ENCODE peak calls at places on chromosomes 5 and 9, in six cellular contexts. X is gastrocnemius medialis, F is prostate gland, L is testis, O is GM23338, W is uterus. N is an unnamed sample.

GRCh38 chr9:113376634-113377531 is at the start of gene HDHD3:
- DNase-seq in X (peak; percentile 67), F (peak; percentile 88), L (peak; percentile 88), O (peak; percentile 92), W (peak; percentile 82), N (peak; percentile 95)

GRCh38 chr5:164708831-164709230 is 1203.4 kb downstream of the MAT2B start:
- DNase-seq in X (no peak), F (no peak), L (no peak), O (peak; percentile 40), W (no peak), N (no peak)

GRCh38 chr5:163509288-163510040 is 4.0 kb downstream of the MAT2B start:
- DNase-seq in X (no peak), F (peak; percentile 38), L (no peak), O (peak; percentile 36), W (no peak), N (no peak)

GRCh38 chr5:125181159-125181558 is 434.7 kb upstream of the ZNF608 start:
- DNase-seq in X (no peak), F (no peak), L (no peak), O (no peak), W (no peak), N (no peak)

GRCh38 chr5:69265931-69266330 is 31.2 kb downstream of the CDK7 start:
- DNase-seq in X (no peak), F (no peak), L (peak; percentile 22), O (peak; percentile 94), W (no peak), N (no peak)

GRCh38 chr9:89678394-89679005 is 73.7 kb downstream of the GADD45G start:
- DNase-seq in X (no peak), F (no peak), L (peak; percentile 43), O (peak; percentile 45), W (no peak), N (no peak)

GRCh38 chr5:129670944-129671343 is 77.0 kb upstream of the MINAR2 start:
- DNase-seq in X (no peak), F (no peak), L (no peak), O (no peak), W (no peak), N (no peak)

GRCh38 chr5:124065508-124065907 is 553.5 kb downstream of the CSNK1G3 start:
- DNase-seq in X (no peak), F (no peak), L (no peak), O (no peak), W (no peak), N (no peak)

GRCh38 chr5:59093329-59093728 is 510.5 kb downstream of the RAB3C start:
- DNase-seq in X (no peak), F (no peak), L (no peak), O (no peak), W (no peak), N (no peak)

GRCh38 chr9:74407166-74407565 is 90.0 kb upstream of the RORB start:
- DNase-seq in X (no peak), F (no peak), L (no peak), O (no peak), W (no peak), N (no peak)

GRCh38 chr9:25742241-25742640 is 64.0 kb upstream of the TUSC1 start:
- DNase-seq in X (no peak), F (no peak), L (no peak), O (no peak), W (no peak), N (no peak)

GRCh38 chr9:124036578-124036977 is 25.0 kb downstream of the LHX2 start:
- DNase-seq in X (no peak), F (no peak), L (no peak), O (no peak), W (no peak), N (no peak)

GRCh38 chr5:9545959-9546851 is at the start of gene SEMA5A:
- DNase-seq in X (peak; percentile 19), F (peak; percentile 80), L (peak; percentile 64), O (peak; percentile 73), W (peak; percentile 73), N (peak; percentile 93)

GRCh38 chr5:131272365-131273123 is 8.7 kb downstream of the CDC42SE2 start:
- DNase-seq in X (no peak), F (no peak), L (no peak), O (no peak), W (no peak), N (no peak)

GRCh38 chr5:61295365-61295764 is 36.7 kb upstream of the ZSWIM6 start:
- DNase-seq in X (no peak), F (no peak), L (no peak), O (no peak), W (no peak), N (no peak)

GRCh38 chr9:96245399-96245798 is 56.6 kb downstream of the HSD17B3 start:
- DNase-seq in X (no peak), F (no peak), L (no peak), O (peak; percentile 68), W (no peak), N (no peak)

GRCh38 chr9:72800326-72800994 is 152.4 kb downstream of the ALDH1A1 start:
- DNase-seq in X (no peak), F (no peak), L (no peak), O (no peak), W (no peak), N (no peak)

GRCh38 chr5:112289465-112289864 is 129.6 kb downstream of the EPB41L4A start:
- DNase-seq in X (no peak), F (no peak), L (no peak), O (peak; percentile 33), W (no peak), N (no peak)

GRCh38 chr9:23850242-23851023 is 24.4 kb upstream of the ELAVL2 start:
- DNase-seq in X (no peak), F (no peak), L (no peak), O (peak; percentile 79), W (no peak), N (no peak)

GRCh38 chr5:33832904-33833575 is 58.8 kb downstream of the ADAMTS12 start:
- DNase-seq in X (no peak), F (no peak), L (no peak), O (peak; percentile 59), W (no peak), N (no peak)

GRCh38 chr5:2594701-2595100 is 156.8 kb downstream of the IRX2 start:
- DNase-seq in X (no peak), F (no peak), L (no peak), O (no peak), W (no peak), N (no peak)

GRCh38 chr5:87127956-87128687 is 139.6 kb upstream of the RASA1 start:
- DNase-seq in X (no peak), F (no peak), L (no peak), O (no peak), W (no peak), N (no peak)

GRCh38 chr5:32311404-32312193 is 1.1 kb downstream of the MTMR12 start:
- DNase-seq in X (no peak), F (no peak), L (peak; percentile 51), O (peak; percentile 69), W (no peak), N (no peak)

GRCh38 chr9:72132052-72132451 is 17.2 kb upstream of the GDA start:
- DNase-seq in X (no peak), F (no peak), L (no peak), O (no peak), W (no peak), N (no peak)

GRCh38 chr9:117153021-117153420 is 261.8 kb downstream of the ASTN2 start:
- DNase-seq in X (no peak), F (no peak), L (no peak), O (no peak), W (no peak), N (no peak)

GRCh38 chr9:122821278-122821952 is 7.0 kb downstream of the PDCL start:
- DNase-seq in X (peak; percentile 32), F (no peak), L (peak; percentile 64), O (no peak), W (peak; percentile 79), N (peak; percentile 80)

GRCh38 chr5:178114325-178115135 is 1.2 kb downstream of the N4BP3 start:
- DNase-seq in X (no peak), F (no peak), L (peak; percentile 47), O (peak; percentile 48), W (no peak), N (peak; percentile 82)
- H3K4me1 ChIP-seq in X (no peaks in the 10 kb centered on the region), F (no peaks in the 10 kb centered on the region), L (peaks cover 9% of the 10 kb centered on the region), O (peaks cover 34% of the 10 kb centered on the region), W (no peaks in the 10 kb centered on the region), N (no peaks in the 10 kb centered on the region)

GRCh38 chr5:176577312-176578176 is 28.4 kb downstream of the CDHR2 start:
- DNase-seq in X (no peak), F (no peak), L (no peak), O (peak; percentile 39), W (no peak), N (no peak)

GRCh38 chr5:176573564-176574296 is 24.6 kb downstream of the CDHR2 start:
- DNase-seq in X (peak; percentile 36), F (peak; percentile 29), L (peak; percentile 74), O (peak; percentile 84), W (peak; percentile 40), N (peak; percentile 86)

GRCh38 chr5:176575488-176576422 is 26.6 kb downstream of the CDHR2 start:
- DNase-seq in X (no peak), F (no peak), L (no peak), O (no peak), W (no peak), N (no peak)

GRCh38 chr5:176575066-176575465 is 25.9 kb downstream of the CDHR2 start:
- DNase-seq in X (no peak), F (no peak), L (no peak), O (no peak), W (no peak), N (no peak)

DNA sequence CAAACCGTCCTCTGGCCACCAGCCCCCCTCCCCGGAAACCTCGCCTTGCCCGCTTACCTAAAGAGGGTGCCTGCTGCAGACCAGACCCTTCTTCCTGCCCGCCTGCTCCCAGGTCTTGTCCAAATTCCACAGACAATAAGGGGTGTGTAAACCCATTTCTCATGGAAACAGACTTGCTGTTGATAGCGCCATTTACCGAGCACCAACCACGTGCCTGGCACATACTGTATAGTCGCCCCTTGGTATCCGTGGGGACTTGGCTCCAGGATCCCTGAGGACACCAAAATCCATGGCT is 25.1 kb downstream of the CDHR2 start:
- DNase-seq in X (no peak), F (no peak), L (no peak), O (no peak), W (no peak), N (no peak)
- TF ChIP-seq CTCF in X (peak; percentile 17), F (no peak), L (no peak), O (no peak), W (no peak), N (no peak)

GRCh38 chr9:128903079-128903461 is 17.7 kb upstream of the PHYHD1 start:
- DNase-seq in X (no peak), F (no peak), L (no peak), O (no peak), W (no peak), N (no peak)
- H3K36me3 ChIP-seq in X (no peaks in the 10 kb centered on the region), F (peaks cover 8% of the 10 kb centered on the region), L (no peaks in the 10 kb centered on the region), O (no peaks in the 10 kb centered on the region), W (no peaks in the 10 kb centered on the region), N (peaks cover 10% of the 10 kb centered on the region)

GRCh38 chr9:121651014-121651294 is 480 bp upstream of the DAB2IP start:
- DNase-seq in X (no peak), F (no peak), L (no peak), O (no peak), W (no peak), N (no peak)
- H3K4me1 ChIP-seq in X (peaks cover 36% of the 10 kb centered on the region), F (no peaks in the 10 kb centered on the region), L (peaks cover 18% of the 10 kb centered on the region), O (peaks cover 30% of the 10 kb centered on the region), W (no peaks in the 10 kb centered on the region), N (peaks cover 42% of the 10 kb centered on the region)